ENCODE peak calls at places on chromosome 2, in seven cellular contexts. R is NCI-H1092 treated with DMSO at 0.1 percent for 48 hours; M is stimulated activated CD4-positive, alpha-beta T cell treated with anti-CD3 and anti-CD28 coated beads, TNF-alpha, amount 100 ng/mL, for 48 hours; K is NCI-H2081; D is NCI-H748 treated with DMSO at 0.1 percent for 48 hours; G is tibial nerve; N is neural crest cell. U is an unnamed sample.
A peak's percentile ranks its signal among the peaks of the same experiment; 100 is the strongest.

GRCh38 chr2:120685403-120686297 is 50.0 kb upstream of the GLI2 start:
- DNase-seq in G (no peak), K (no peak), N (no peak), D (no peak), M (no peak), R (no peak), U (no peak)

GRCh38 chr2:179438653-179439052 is 174.0 kb upstream of the SESTD1 start:
- DNase-seq in N (no peak), M (no peak), K (no peak), G (no peak), D (no peak), R (no peak), U (no peak)

GRCh38 chr2:217838409-217838831 is 164.4 kb downstream of the TNS1 start:
- DNase-seq in R (no peak), G (no peak), M (no peak), N (peak; percentile 18), K (no peak), D (no peak), U (no peak)

GRCh38 chr2:101900375-101900774 is 91.4 kb upstream of the IL1R2 start:
- DNase-seq in D (no peak), K (no peak), N (no peak), R (no peak), G (no peak), M (peak; percentile 64), U (no peak)

GRCh38 chr2:56170536-56170935 is 13.3 kb upstream of the CCDC85A start:
- DNase-seq in D (no peak), N (no peak), K (no peak), R (no peak), G (peak; percentile 64), M (no peak), U (no peak)

GRCh38 chr2:46239175-46239846 is 57.9 kb upstream of the EPAS1 start:
- DNase-seq in G (no peak), N (no peak), R (no peak), K (no peak), D (no peak), M (no peak), U (no peak)

GRCh38 chr2:72891091-72891818 is 4.0 kb downstream of the SPR start:
- DNase-seq in D (no peak), G (no peak), R (no peak), N (no peak), K (no peak), M (no peak), U (no peak)

GRCh38 chr2:8481463-8482009 is 200.3 kb upstream of the ID2 start:
- DNase-seq in K (no peak), D (no peak), G (no peak), M (peak; percentile 38), R (no peak), N (no peak), U (no peak)

GRCh38 chr2:127637725-127638252 is 8.2 kb upstream of the GPR17 start:
- DNase-seq in M (no peak), D (no peak), K (no peak), N (no peak), G (no peak), R (no peak), U (no peak)

GRCh38 chr2:104860141-104860790 is 6.4 kb downstream of the POU3F3 start:
- DNase-seq in G (no peak), N (no peak), D (no peak), M (no peak), R (no peak), K (no peak), U (no peak)

GRCh38 chr2:191927319-191927867 is 80.5 kb upstream of the CAVIN2 start:
- DNase-seq in N (no peak), R (peak; percentile 71), D (no peak), G (peak; percentile 75), M (no peak), K (no peak), U (peak; percentile 83)

GRCh38 chr2:33051586-33052385 is 105.0 kb downstream of the LTBP1 start:
- DNase-seq in K (no peak), M (no peak), G (peak; percentile 34), R (no peak), N (no peak), D (no peak), U (no peak)

GRCh38 chr2:44974064-44974715 is 32.7 kb downstream of the SIX3 start:
- DNase-seq in G (peak; percentile 19), D (peak; percentile 52), K (peak; percentile 89), N (no peak), R (peak; percentile 66), M (no peak), U (no peak)

GRCh38 chr2:14524803-14525080 is 107.8 kb upstream of the LRATD1 start:
- DNase-seq in D (no peak), M (no peak), G (no peak), R (no peak), K (no peak), N (no peak), U (no peak)

GRCh38 chr2:25917832-25918231 is 39.5 kb upstream of the ASXL2 start:
- DNase-seq in K (no peak), D (no peak), N (no peak), R (no peak), M (no peak), G (no peak), U (no peak)

GRCh38 chr2:16821696-16822095 is 156.1 kb upstream of the CYRIA start:
- DNase-seq in R (peak; percentile 30), D (peak; percentile 94), K (peak; percentile 17), N (no peak), M (no peak), G (no peak), U (no peak)

GRCh38 chr2:65715328-65715727 is 282.9 kb upstream of the SPRED2 start:
- DNase-seq in D (no peak), G (no peak), M (no peak), N (no peak), R (no peak), K (no peak), U (no peak)

GRCh38 chr2:113169002-113169530 is 4.7 kb upstream of the PSD4 start:
- DNase-seq in R (no peak), M (no peak), G (no peak), D (no peak), N (no peak), K (no peak), U (peak; percentile 68)

GRCh38 chr2:81901017-81901416 is 1596.5 kb upstream of the LRRTM1 start:
- DNase-seq in G (no peak), K (no peak), D (no peak), M (no peak), R (peak; percentile 7), N (no peak), U (no peak)

GRCh38 chr2:72006188-72006736 is 141.4 kb downstream of the CYP26B1 start:
- DNase-seq in R (no peak), N (no peak), K (no peak), G (no peak), D (no peak), M (no peak), U (peak; percentile 67)

GRCh38 chr2:42510191-42510929 is 16.6 kb upstream of the KCNG3 start:
- DNase-seq in K (no peak), M (no peak), D (no peak), N (no peak), R (no peak), G (no peak), U (no peak)

GRCh38 chr2:10337449-10337848 is 34.7 kb downstream of the HPCAL1 start:
- DNase-seq in D (no peak), N (no peak), G (no peak), M (no peak), R (no peak), K (no peak), U (no peak)

GRCh38 chr2:190649798-190650390 is 1.0 kb downstream of the NAB1 start:
- DNase-seq in R (peak; percentile 11), D (peak; percentile 30), G (no peak), N (no peak), K (no peak), M (no peak), U (no peak)

GRCh38 chr2:71923887-71924533 is 223.7 kb downstream of the CYP26B1 start:
- DNase-seq in R (peak; percentile 61), D (peak; percentile 28), N (peak; percentile 59), M (peak; percentile 16), K (peak; percentile 62), G (peak; percentile 82), U (peak; percentile 90)

GRCh38 chr2:70931376-70932000 is 4.2 kb upstream of the ATP6V1B1 start:
- DNase-seq in N (no peak), K (no peak), D (no peak), G (no peak), R (no peak), M (no peak), U (peak; percentile 74)

U was measured in lower leg skin.